ENCODE peak calls at places on chromosomes 3 and 15, in five cellular contexts. P is iris pigment epithelial cell; C is GM04503; L is naive thymus-derived CD8-positive, alpha-beta T cell; D is LoVo. F is an unnamed sample.

GRCh38 chr3:42491876-42492507 is 10.5 kb upstream of the VIPR1 start:
- DNase-seq in P (no peak), C (no peak), L (peak; percentile 42), D (no peak), F (no peak)

GRCh38 chr15:42094512-42094963 is at the start of gene PLA2G4D:
- DNase-seq in P (no peak), C (no peak), L (no peak), D (peak; percentile 38), F (no peak)

GRCh38 chr3:60154011-60154410 is 1097.2 kb downstream of the FHIT start:
- DNase-seq in P (no peak), C (no peak), L (no peak), D (no peak), F (no peak)

GRCh38 chr15:68541743-68542142 is 37.0 kb upstream of the CORO2B start:
- DNase-seq in P (no peak), C (no peak), L (no peak), D (no peak), F (no peak)

GRCh38 chr3:62184559-62184958 is 188.8 kb downstream of the FEZF2 start:
- DNase-seq in P (peak; percentile 43), C (no peak), L (no peak), D (no peak), F (no peak)

GRCh38 chr3:55721716-55722484 is 234.8 kb upstream of the WNT5A start:
- DNase-seq in P (peak; percentile 59), C (no peak), L (no peak), D (no peak), F (no peak)

GRCh38 chr3:43290961-43291360 is 4.6 kb downstream of the SNRK start:
- DNase-seq in P (peak; percentile 51), C (no peak), L (no peak), D (no peak), F (no peak)

GRCh38 chr3:157443873-157444770 is 7.5 kb downstream of the PTX3 start:
- DNase-seq in P (peak; percentile 31), C (no peak), L (no peak), D (no peak), F (no peak)

GRCh38 chr15:39345176-39345575 is 235.7 kb upstream of the THBS1 start:
- DNase-seq in P (no peak), C (peak; percentile 100), L (no peak), D (no peak), F (no peak)

GRCh38 chr15:89672221-89673161 is 6.7 kb downstream of the PLIN1 start:
- DNase-seq in P (peak; percentile 45), C (no peak), L (no peak), D (no peak), F (no peak)

GRCh38 chr15:88981244-88982215 is 68.4 kb upstream of the MFGE8 start:
- DNase-seq in P (no peak), C (no peak), L (no peak), D (no peak), F (no peak)

GRCh38 chr3:65348596-65348995 is 660.8 kb upstream of the ADAMTS9 start:
- DNase-seq in P (peak; percentile 71), C (peak; percentile 95), L (no peak), D (no peak), F (no peak)

F was measured in Calu3.